ENCODE peak calls at places on chromosome 14, in ten cellular contexts. One of them, this sample, is unnamed.

GRCh38 chr14:54797986-54798385 is 104.6 kb downstream of the GCH1 start:
- DNase-seq in hypothalamus: no peak
- DNase-seq in anterior cingulate cortex: no peak
- DNase-seq in T47D: no peak
- DNase-seq in cardiac fibroblast: no peak
- DNase-seq in NCI-H2029 treated with DMSO at 0.1 percent for 48 hours: no peak
- DNase-seq in epithelial cell of esophagus: no peak
- DNase-seq in stimulated activated CD8-positive, alpha-beta memory T cell treated with anti-CD3 and anti-CD28 coated beads, Interleukin-7, amount 100 ng/mL, for 1 hour: no peak
- DNase-seq in HS-27A: no peak
- DNase-seq in foreskin fibroblast: no peak
- DNase-seq in this sample: no peak

GRCh38 chr14:45065540-45065939 is 18.4 kb upstream of the PRPF39 start:
- DNase-seq in HS-27A: no peak
- DNase-seq in foreskin fibroblast: no peak
- DNase-seq in hypothalamus: no peak
- DNase-seq in T47D: no peak
- DNase-seq in NCI-H2029 treated with DMSO at 0.1 percent for 48 hours: no peak
- DNase-seq in cardiac fibroblast: peak
- DNase-seq in anterior cingulate cortex: no peak
- DNase-seq in epithelial cell of esophagus: no peak
- DNase-seq in stimulated activated CD8-positive, alpha-beta memory T cell treated with anti-CD3 and anti-CD28 coated beads, Interleukin-7, amount 100 ng/mL, for 1 hour: no peak
- DNase-seq in this sample: no peak

GRCh38 chr14:60722163-60722835 is 1.9 kb downstream of the SIX4 start:
- DNase-seq in T47D: peak
- DNase-seq in anterior cingulate cortex: no peak
- DNase-seq in HS-27A: no peak
- DNase-seq in hypothalamus: peak
- DNase-seq in epithelial cell of esophagus: peak
- DNase-seq in cardiac fibroblast: peak
- DNase-seq in foreskin fibroblast: peak
- DNase-seq in NCI-H2029 treated with DMSO at 0.1 percent for 48 hours: peak
- DNase-seq in stimulated activated CD8-positive, alpha-beta memory T cell treated with anti-CD3 and anti-CD28 coated beads, Interleukin-7, amount 100 ng/mL, for 1 hour: no peak
- DNase-seq in this sample: no peak

GRCh38 chr14:56862843-56863242 is 52.6 kb upstream of the OTX2 start:
- DNase-seq in epithelial cell of esophagus: no peak
- DNase-seq in foreskin fibroblast: no peak
- DNase-seq in HS-27A: no peak
- DNase-seq in NCI-H2029 treated with DMSO at 0.1 percent for 48 hours: no peak
- DNase-seq in T47D: no peak
- DNase-seq in cardiac fibroblast: no peak
- DNase-seq in stimulated activated CD8-positive, alpha-beta memory T cell treated with anti-CD3 and anti-CD28 coated beads, Interleukin-7, amount 100 ng/mL, for 1 hour: no peak
- DNase-seq in hypothalamus: no peak
- DNase-seq in anterior cingulate cortex: peak
- DNase-seq in this sample: no peak

GRCh38 chr14:65658202-65658601 is 245.7 kb downstream of the FUT8 start:
- DNase-seq in NCI-H2029 treated with DMSO at 0.1 percent for 48 hours: no peak
- DNase-seq in stimulated activated CD8-positive, alpha-beta memory T cell treated with anti-CD3 and anti-CD28 coated beads, Interleukin-7, amount 100 ng/mL, for 1 hour: no peak
- DNase-seq in T47D: peak
- DNase-seq in foreskin fibroblast: peak
- DNase-seq in HS-27A: peak
- DNase-seq in epithelial cell of esophagus: peak
- DNase-seq in anterior cingulate cortex: no peak
- DNase-seq in cardiac fibroblast: peak
- DNase-seq in hypothalamus: no peak
- DNase-seq in this sample: no peak

GRCh38 chr14:99529899-99530298 is 48.7 kb downstream of the CCNK start:
- DNase-seq in foreskin fibroblast: no peak
- DNase-seq in NCI-H2029 treated with DMSO at 0.1 percent for 48 hours: no peak
- DNase-seq in anterior cingulate cortex: no peak
- DNase-seq in hypothalamus: no peak
- DNase-seq in HS-27A: no peak
- DNase-seq in T47D: peak
- DNase-seq in cardiac fibroblast: peak
- DNase-seq in epithelial cell of esophagus: no peak
- DNase-seq in stimulated activated CD8-positive, alpha-beta memory T cell treated with anti-CD3 and anti-CD28 coated beads, Interleukin-7, amount 100 ng/mL, for 1 hour: no peak
- DNase-seq in this sample: no peak

GRCh38 chr14:102949801-102950451 is 27.5 kb downstream of the AMN start:
- DNase-seq in HS-27A: no peak
- DNase-seq in cardiac fibroblast: no peak
- DNase-seq in stimulated activated CD8-positive, alpha-beta memory T cell treated with anti-CD3 and anti-CD28 coated beads, Interleukin-7, amount 100 ng/mL, for 1 hour: no peak
- DNase-seq in foreskin fibroblast: peak
- DNase-seq in NCI-H2029 treated with DMSO at 0.1 percent for 48 hours: peak
- DNase-seq in T47D: no peak
- DNase-seq in hypothalamus: peak
- DNase-seq in epithelial cell of esophagus: no peak
- DNase-seq in anterior cingulate cortex: peak
- DNase-seq in this sample: no peak

GRCh38 chr14:71933026-71933587 is 878 bp downstream of the RGS6 start:
- DNase-seq in stimulated activated CD8-positive, alpha-beta memory T cell treated with anti-CD3 and anti-CD28 coated beads, Interleukin-7, amount 100 ng/mL, for 1 hour: no peak
- DNase-seq in anterior cingulate cortex: no peak
- DNase-seq in cardiac fibroblast: no peak
- DNase-seq in epithelial cell of esophagus: peak
- DNase-seq in NCI-H2029 treated with DMSO at 0.1 percent for 48 hours: no peak
- DNase-seq in HS-27A: no peak
- DNase-seq in hypothalamus: peak
- DNase-seq in foreskin fibroblast: peak
- DNase-seq in T47D: peak
- DNase-seq in this sample: no peak

GRCh38 chr14:80798211-80798610 is 143.3 kb downstream of the CEP128 start:
- DNase-seq in epithelial cell of esophagus: no peak
- DNase-seq in cardiac fibroblast: no peak
- DNase-seq in stimulated activated CD8-positive, alpha-beta memory T cell treated with anti-CD3 and anti-CD28 coated beads, Interleukin-7, amount 100 ng/mL, for 1 hour: no peak
- DNase-seq in hypothalamus: no peak
- DNase-seq in foreskin fibroblast: no peak
- DNase-seq in anterior cingulate cortex: no peak
- DNase-seq in T47D: no peak
- DNase-seq in NCI-H2029 treated with DMSO at 0.1 percent for 48 hours: no peak
- DNase-seq in HS-27A: no peak
- DNase-seq in this sample: no peak

GRCh38 chr14:76500011-76500410 is 124.1 kb downstream of the ESRRB start:
- DNase-seq in NCI-H2029 treated with DMSO at 0.1 percent for 48 hours: no peak
- DNase-seq in epithelial cell of esophagus: no peak
- DNase-seq in foreskin fibroblast: peak
- DNase-seq in hypothalamus: no peak
- DNase-seq in stimulated activated CD8-positive, alpha-beta memory T cell treated with anti-CD3 and anti-CD28 coated beads, Interleukin-7, amount 100 ng/mL, for 1 hour: no peak
- DNase-seq in T47D: no peak
- DNase-seq in HS-27A: no peak
- DNase-seq in anterior cingulate cortex: no peak
- DNase-seq in cardiac fibroblast: peak
- DNase-seq in this sample: no peak

GRCh38 chr14:71698027-71698426 is 234.2 kb upstream of the RGS6 start:
- DNase-seq in NCI-H2029 treated with DMSO at 0.1 percent for 48 hours: no peak
- DNase-seq in cardiac fibroblast: no peak
- DNase-seq in anterior cingulate cortex: no peak
- DNase-seq in epithelial cell of esophagus: no peak
- DNase-seq in hypothalamus: no peak
- DNase-seq in stimulated activated CD8-positive, alpha-beta memory T cell treated with anti-CD3 and anti-CD28 coated beads, Interleukin-7, amount 100 ng/mL, for 1 hour: no peak
- DNase-seq in T47D: no peak
- DNase-seq in HS-27A: no peak
- DNase-seq in foreskin fibroblast: no peak
- DNase-seq in this sample: no peak

GRCh38 chr14:105197274-105197673 is 16.2 kb upstream of the NUDT14 start:
- DNase-seq in NCI-H2029 treated with DMSO at 0.1 percent for 48 hours: no peak
- DNase-seq in hypothalamus: no peak
- DNase-seq in epithelial cell of esophagus: peak
- DNase-seq in foreskin fibroblast: peak
- DNase-seq in anterior cingulate cortex: no peak
- DNase-seq in HS-27A: no peak
- DNase-seq in stimulated activated CD8-positive, alpha-beta memory T cell treated with anti-CD3 and anti-CD28 coated beads, Interleukin-7, amount 100 ng/mL, for 1 hour: no peak
- DNase-seq in T47D: peak
- DNase-seq in cardiac fibroblast: peak
- DNase-seq in this sample: no peak

GRCh38 chr14:66496188-66496807 is 10.1 kb downstream of the CCDC196 start:
- DNase-seq in foreskin fibroblast: no peak
- DNase-seq in anterior cingulate cortex: no peak
- DNase-seq in epithelial cell of esophagus: peak
- DNase-seq in NCI-H2029 treated with DMSO at 0.1 percent for 48 hours: no peak
- DNase-seq in stimulated activated CD8-positive, alpha-beta memory T cell treated with anti-CD3 and anti-CD28 coated beads, Interleukin-7, amount 100 ng/mL, for 1 hour: no peak
- DNase-seq in HS-27A: no peak
- DNase-seq in T47D: no peak
- DNase-seq in hypothalamus: no peak
- DNase-seq in cardiac fibroblast: no peak
- DNase-seq in this sample: no peak

GRCh38 chr14:104388631-104389325 is 190.8 kb upstream of the C14orf180 start:
- DNase-seq in epithelial cell of esophagus: no peak
- DNase-seq in cardiac fibroblast: no peak
- DNase-seq in hypothalamus: no peak
- DNase-seq in NCI-H2029 treated with DMSO at 0.1 percent for 48 hours: no peak
- DNase-seq in stimulated activated CD8-positive, alpha-beta memory T cell treated with anti-CD3 and anti-CD28 coated beads, Interleukin-7, amount 100 ng/mL, for 1 hour: no peak
- DNase-seq in foreskin fibroblast: no peak
- DNase-seq in T47D: no peak
- DNase-seq in anterior cingulate cortex: no peak
- DNase-seq in HS-27A: no peak
- DNase-seq in this sample: no peak

GRCh38 chr14:22915886-22916521 is 2.9 kb downstream of the RBM23 start:
- DNase-seq in hypothalamus: no peak
- DNase-seq in HS-27A: no peak
- DNase-seq in epithelial cell of esophagus: peak
- DNase-seq in cardiac fibroblast: peak
- DNase-seq in T47D: no peak
- DNase-seq in stimulated activated CD8-positive, alpha-beta memory T cell treated with anti-CD3 and anti-CD28 coated beads, Interleukin-7, amount 100 ng/mL, for 1 hour: no peak
- DNase-seq in anterior cingulate cortex: no peak
- DNase-seq in NCI-H2029 treated with DMSO at 0.1 percent for 48 hours: no peak
- DNase-seq in foreskin fibroblast: peak
- DNase-seq in this sample: no peak

GRCh38 chr14:54109521-54110120 is 153.0 kb upstream of the BMP4 start:
- DNase-seq in HS-27A: no peak
- DNase-seq in cardiac fibroblast: no peak
- DNase-seq in epithelial cell of esophagus: peak
- DNase-seq in hypothalamus: no peak
- DNase-seq in T47D: no peak
- DNase-seq in anterior cingulate cortex: no peak
- DNase-seq in stimulated activated CD8-positive, alpha-beta memory T cell treated with anti-CD3 and anti-CD28 coated beads, Interleukin-7, amount 100 ng/mL, for 1 hour: no peak
- DNase-seq in NCI-H2029 treated with DMSO at 0.1 percent for 48 hours: no peak
- DNase-seq in foreskin fibroblast: no peak
- DNase-seq in this sample: no peak

GRCh38 chr14:69610020-69610858 is 1.2 kb upstream of the SUSD6 start:
- DNase-seq in epithelial cell of esophagus: no peak
- DNase-seq in stimulated activated CD8-positive, alpha-beta memory T cell treated with anti-CD3 and anti-CD28 coated beads, Interleukin-7, amount 100 ng/mL, for 1 hour: no peak
- DNase-seq in cardiac fibroblast: peak
- DNase-seq in hypothalamus: no peak
- DNase-seq in anterior cingulate cortex: no peak
- DNase-seq in T47D: no peak
- DNase-seq in HS-27A: no peak
- DNase-seq in foreskin fibroblast: peak
- DNase-seq in NCI-H2029 treated with DMSO at 0.1 percent for 48 hours: no peak
- DNase-seq in this sample: no peak

GRCh38 chr14:77707355-77707723 is 484 bp downstream of the ALKBH1 start:
- DNase-seq in cardiac fibroblast: peak
- DNase-seq in hypothalamus: peak
- DNase-seq in epithelial cell of esophagus: peak
- DNase-seq in foreskin fibroblast: peak
- DNase-seq in HS-27A: peak
- DNase-seq in NCI-H2029 treated with DMSO at 0.1 percent for 48 hours: peak
- DNase-seq in stimulated activated CD8-positive, alpha-beta memory T cell treated with anti-CD3 and anti-CD28 coated beads, Interleukin-7, amount 100 ng/mL, for 1 hour: no peak
- DNase-seq in anterior cingulate cortex: peak
- DNase-seq in T47D: peak
- DNase-seq in this sample: peak

GRCh38 chr14:53953828-53954550 is 2.6 kb downstream of the BMP4 start:
- DNase-seq in hypothalamus: no peak
- DNase-seq in NCI-H2029 treated with DMSO at 0.1 percent for 48 hours: no peak
- DNase-seq in stimulated activated CD8-positive, alpha-beta memory T cell treated with anti-CD3 and anti-CD28 coated beads, Interleukin-7, amount 100 ng/mL, for 1 hour: no peak
- DNase-seq in cardiac fibroblast: peak
- DNase-seq in epithelial cell of esophagus: peak
- DNase-seq in HS-27A: peak
- DNase-seq in foreskin fibroblast: peak
- DNase-seq in anterior cingulate cortex: no peak
- DNase-seq in T47D: peak
- DNase-seq in this sample: peak

GRCh38 chr14:95885866-95886265 is 9.2 kb downstream of the TUNAR start:
- DNase-seq in anterior cingulate cortex: peak
- DNase-seq in cardiac fibroblast: no peak
- DNase-seq in epithelial cell of esophagus: no peak
- DNase-seq in stimulated activated CD8-positive, alpha-beta memory T cell treated with anti-CD3 and anti-CD28 coated beads, Interleukin-7, amount 100 ng/mL, for 1 hour: no peak
- DNase-seq in foreskin fibroblast: no peak
- DNase-seq in HS-27A: no peak
- DNase-seq in hypothalamus: peak
- DNase-seq in NCI-H2029 treated with DMSO at 0.1 percent for 48 hours: no peak
- DNase-seq in T47D: no peak
- DNase-seq in this sample: no peak

GRCh38 chr14:104935026-104935650 is 10.5 kb downstream of the PLD4 start:
- DNase-seq in cardiac fibroblast: no peak
- DNase-seq in hypothalamus: no peak
- DNase-seq in epithelial cell of esophagus: peak
- DNase-seq in anterior cingulate cortex: no peak
- DNase-seq in NCI-H2029 treated with DMSO at 0.1 percent for 48 hours: no peak
- DNase-seq in HS-27A: no peak
- DNase-seq in foreskin fibroblast: no peak
- DNase-seq in T47D: no peak
- DNase-seq in stimulated activated CD8-positive, alpha-beta memory T cell treated with anti-CD3 and anti-CD28 coated beads, Interleukin-7, amount 100 ng/mL, for 1 hour: no peak
- DNase-seq in this sample: no peak

GRCh38 chr14:89771251-89771650 is 183.3 kb downstream of the EFCAB11 start:
- DNase-seq in hypothalamus: no peak
- DNase-seq in NCI-H2029 treated with DMSO at 0.1 percent for 48 hours: no peak
- DNase-seq in HS-27A: no peak
- DNase-seq in anterior cingulate cortex: no peak
- DNase-seq in foreskin fibroblast: peak
- DNase-seq in epithelial cell of esophagus: peak
- DNase-seq in stimulated activated CD8-positive, alpha-beta memory T cell treated with anti-CD3 and anti-CD28 coated beads, Interleukin-7, amount 100 ng/mL, for 1 hour: no peak
- DNase-seq in T47D: no peak
- DNase-seq in cardiac fibroblast: peak
- DNase-seq in this sample: no peak

GRCh38 chr14:24171422-24172260 is at the start of gene REC8:
- DNase-seq in foreskin fibroblast: peak
- DNase-seq in NCI-H2029 treated with DMSO at 0.1 percent for 48 hours: no peak
- DNase-seq in epithelial cell of esophagus: peak
- DNase-seq in T47D: no peak
- DNase-seq in stimulated activated CD8-positive, alpha-beta memory T cell treated with anti-CD3 and anti-CD28 coated beads, Interleukin-7, amount 100 ng/mL, for 1 hour: peak
- DNase-seq in HS-27A: no peak
- DNase-seq in anterior cingulate cortex: peak
- DNase-seq in hypothalamus: peak
- DNase-seq in cardiac fibroblast: peak
- DNase-seq in this sample: no peak

GRCh38 chr14:90276627-90277367 is 20.4 kb downstream of the PSMC1 start:
- DNase-seq in HS-27A: no peak
- DNase-seq in anterior cingulate cortex: no peak
- DNase-seq in T47D: no peak
- DNase-seq in stimulated activated CD8-positive, alpha-beta memory T cell treated with anti-CD3 and anti-CD28 coated beads, Interleukin-7, amount 100 ng/mL, for 1 hour: no peak
- DNase-seq in NCI-H2029 treated with DMSO at 0.1 percent for 48 hours: no peak
- DNase-seq in hypothalamus: no peak
- DNase-seq in epithelial cell of esophagus: peak
- DNase-seq in foreskin fibroblast: peak
- DNase-seq in cardiac fibroblast: no peak
- DNase-seq in this sample: no peak

GRCh38 chr14:61321385-61322010 is at the start of gene PRKCH:
- DNase-seq in T47D: peak
- DNase-seq in cardiac fibroblast: peak
- DNase-seq in foreskin fibroblast: peak
- DNase-seq in NCI-H2029 treated with DMSO at 0.1 percent for 48 hours: peak
- DNase-seq in HS-27A: no peak
- DNase-seq in stimulated activated CD8-positive, alpha-beta memory T cell treated with anti-CD3 and anti-CD28 coated beads, Interleukin-7, amount 100 ng/mL, for 1 hour: peak
- DNase-seq in epithelial cell of esophagus: peak
- DNase-seq in anterior cingulate cortex: peak
- DNase-seq in hypothalamus: peak
- DNase-seq in this sample: peak

GRCh38 chr14:73457050-73457934 is 1.1 kb downstream of the NUMB start:
- DNase-seq in hypothalamus: no peak
- DNase-seq in cardiac fibroblast: no peak
- DNase-seq in epithelial cell of esophagus: peak
- DNase-seq in HS-27A: no peak
- DNase-seq in T47D: peak
- DNase-seq in anterior cingulate cortex: peak
- DNase-seq in NCI-H2029 treated with DMSO at 0.1 percent for 48 hours: no peak
- DNase-seq in foreskin fibroblast: peak
- DNase-seq in stimulated activated CD8-positive, alpha-beta memory T cell treated with anti-CD3 and anti-CD28 coated beads, Interleukin-7, amount 100 ng/mL, for 1 hour: no peak
- DNase-seq in this sample: no peak

GRCh38 chr14:22836301-22837058 is at the start of gene MMP14:
- DNase-seq in hypothalamus: peak
- DNase-seq in HS-27A: peak
- DNase-seq in anterior cingulate cortex: no peak
- DNase-seq in stimulated activated CD8-positive, alpha-beta memory T cell treated with anti-CD3 and anti-CD28 coated beads, Interleukin-7, amount 100 ng/mL, for 1 hour: no peak
- DNase-seq in foreskin fibroblast: peak
- DNase-seq in cardiac fibroblast: peak
- DNase-seq in NCI-H2029 treated with DMSO at 0.1 percent for 48 hours: no peak
- DNase-seq in epithelial cell of esophagus: peak
- DNase-seq in T47D: no peak
- DNase-seq in this sample: peak